ENCODE peak calls at places on chromosomes 1 and 21, in seven cellular contexts. One of them, this sample, is unnamed.

GRCh38 chr1:93607814-93608187 is 73.8 kb downstream of the BCAR3 start:
- DNase-seq in activated naive CD8-positive, alpha-beta T cell treated with anti-CD3 and anti-CD28 coated beads for 36 hours: peak
- DNase-seq in NCI-H2029: no peak
- DNase-seq in CD8-positive, alpha-beta memory T cell: no peak
- DNase-seq in NCI-H1694 treated with DMSO at 0.1 percent for 48 hours: no peak
- DNase-seq in activated naive CD4-positive, alpha-beta T cell treated with anti-CD3 and anti-CD28 coated beads for 36 hours: peak
- DNase-seq in GDM1: no peak
- DNase-seq in this sample: no peak

GRCh38 chr1:19083081-19083480 is 126.6 kb upstream of the IFFO2 start:
- DNase-seq in NCI-H1694 treated with DMSO at 0.1 percent for 48 hours: no peak
- DNase-seq in CD8-positive, alpha-beta memory T cell: no peak
- DNase-seq in NCI-H2029: no peak
- DNase-seq in activated naive CD4-positive, alpha-beta T cell treated with anti-CD3 and anti-CD28 coated beads for 36 hours: no peak
- DNase-seq in activated naive CD8-positive, alpha-beta T cell treated with anti-CD3 and anti-CD28 coated beads for 36 hours: no peak
- DNase-seq in GDM1: no peak
- DNase-seq in this sample: no peak

GRCh38 chr1:56627636-56628039 is 17.5 kb upstream of the PRKAA2 start:
- DNase-seq in GDM1: no peak
- DNase-seq in NCI-H2029: peak
- DNase-seq in CD8-positive, alpha-beta memory T cell: no peak
- DNase-seq in activated naive CD8-positive, alpha-beta T cell treated with anti-CD3 and anti-CD28 coated beads for 36 hours: no peak
- DNase-seq in NCI-H1694 treated with DMSO at 0.1 percent for 48 hours: no peak
- DNase-seq in activated naive CD4-positive, alpha-beta T cell treated with anti-CD3 and anti-CD28 coated beads for 36 hours: no peak
- DNase-seq in this sample: no peak

GRCh38 chr1:182703539-182703938 is 19.2 kb upstream of the RGS8 start:
- DNase-seq in activated naive CD8-positive, alpha-beta T cell treated with anti-CD3 and anti-CD28 coated beads for 36 hours: no peak
- DNase-seq in NCI-H2029: peak
- DNase-seq in NCI-H1694 treated with DMSO at 0.1 percent for 48 hours: peak
- DNase-seq in CD8-positive, alpha-beta memory T cell: no peak
- DNase-seq in GDM1: no peak
- DNase-seq in activated naive CD4-positive, alpha-beta T cell treated with anti-CD3 and anti-CD28 coated beads for 36 hours: no peak
- DNase-seq in this sample: no peak

GRCh38 chr21:26448751-26449150 is 124.3 kb downstream of the CYYR1 start:
- DNase-seq in NCI-H2029: no peak
- DNase-seq in activated naive CD8-positive, alpha-beta T cell treated with anti-CD3 and anti-CD28 coated beads for 36 hours: no peak
- DNase-seq in activated naive CD4-positive, alpha-beta T cell treated with anti-CD3 and anti-CD28 coated beads for 36 hours: no peak
- DNase-seq in GDM1: no peak
- DNase-seq in NCI-H1694 treated with DMSO at 0.1 percent for 48 hours: no peak
- DNase-seq in CD8-positive, alpha-beta memory T cell: no peak
- DNase-seq in this sample: no peak

GRCh38 chr1:7255303-7256058 is 470.2 kb downstream of the CAMTA1 start:
- DNase-seq in activated naive CD8-positive, alpha-beta T cell treated with anti-CD3 and anti-CD28 coated beads for 36 hours: no peak
- DNase-seq in CD8-positive, alpha-beta memory T cell: no peak
- DNase-seq in NCI-H2029: no peak
- DNase-seq in NCI-H1694 treated with DMSO at 0.1 percent for 48 hours: no peak
- DNase-seq in activated naive CD4-positive, alpha-beta T cell treated with anti-CD3 and anti-CD28 coated beads for 36 hours: no peak
- DNase-seq in GDM1: no peak
- DNase-seq in this sample: no peak

GRCh38 chr1:84298336-84298687 is 3.2 kb upstream of the SAMD13 start:
- DNase-seq in CD8-positive, alpha-beta memory T cell: peak
- DNase-seq in activated naive CD4-positive, alpha-beta T cell treated with anti-CD3 and anti-CD28 coated beads for 36 hours: peak
- DNase-seq in GDM1: peak
- DNase-seq in NCI-H1694 treated with DMSO at 0.1 percent for 48 hours: peak
- DNase-seq in NCI-H2029: peak
- DNase-seq in activated naive CD8-positive, alpha-beta T cell treated with anti-CD3 and anti-CD28 coated beads for 36 hours: peak
- DNase-seq in this sample: no peak

GRCh38 chr1:50110656-50111055 is 1.9 kb downstream of the ELAVL4 start:
- DNase-seq in NCI-H2029: peak
- DNase-seq in NCI-H1694 treated with DMSO at 0.1 percent for 48 hours: peak
- DNase-seq in activated naive CD8-positive, alpha-beta T cell treated with anti-CD3 and anti-CD28 coated beads for 36 hours: no peak
- DNase-seq in activated naive CD4-positive, alpha-beta T cell treated with anti-CD3 and anti-CD28 coated beads for 36 hours: no peak
- DNase-seq in CD8-positive, alpha-beta memory T cell: no peak
- DNase-seq in GDM1: no peak
- DNase-seq in this sample: peak

GRCh38 chr1:206012086-206012859 is 9.1 kb upstream of the RAB7B start:
- DNase-seq in activated naive CD4-positive, alpha-beta T cell treated with anti-CD3 and anti-CD28 coated beads for 36 hours: peak
- DNase-seq in NCI-H2029: no peak
- DNase-seq in activated naive CD8-positive, alpha-beta T cell treated with anti-CD3 and anti-CD28 coated beads for 36 hours: peak
- DNase-seq in NCI-H1694 treated with DMSO at 0.1 percent for 48 hours: peak
- DNase-seq in CD8-positive, alpha-beta memory T cell: peak
- DNase-seq in GDM1: peak
- DNase-seq in this sample: no peak

GRCh38 chr1:3658231-3658615 is 5.9 kb downstream of the TP73 start:
- DNase-seq in activated naive CD8-positive, alpha-beta T cell treated with anti-CD3 and anti-CD28 coated beads for 36 hours: no peak
- DNase-seq in NCI-H2029: no peak
- DNase-seq in activated naive CD4-positive, alpha-beta T cell treated with anti-CD3 and anti-CD28 coated beads for 36 hours: no peak
- DNase-seq in CD8-positive, alpha-beta memory T cell: no peak
- DNase-seq in GDM1: no peak
- DNase-seq in NCI-H1694 treated with DMSO at 0.1 percent for 48 hours: no peak
- DNase-seq in this sample: no peak

GRCh38 chr1:226656201-226656600 is 82.9 kb downstream of the ITPKB start:
- DNase-seq in activated naive CD8-positive, alpha-beta T cell treated with anti-CD3 and anti-CD28 coated beads for 36 hours: no peak
- DNase-seq in activated naive CD4-positive, alpha-beta T cell treated with anti-CD3 and anti-CD28 coated beads for 36 hours: no peak
- DNase-seq in CD8-positive, alpha-beta memory T cell: no peak
- DNase-seq in GDM1: no peak
- DNase-seq in NCI-H2029: no peak
- DNase-seq in NCI-H1694 treated with DMSO at 0.1 percent for 48 hours: no peak
- DNase-seq in this sample: no peak

GRCh38 chr1:206495493-206496046 is 11.8 kb upstream of the RASSF5 start:
- DNase-seq in NCI-H2029: no peak
- DNase-seq in CD8-positive, alpha-beta memory T cell: no peak
- DNase-seq in activated naive CD4-positive, alpha-beta T cell treated with anti-CD3 and anti-CD28 coated beads for 36 hours: no peak
- DNase-seq in activated naive CD8-positive, alpha-beta T cell treated with anti-CD3 and anti-CD28 coated beads for 36 hours: no peak
- DNase-seq in GDM1: no peak
- DNase-seq in NCI-H1694 treated with DMSO at 0.1 percent for 48 hours: no peak
- DNase-seq in this sample: no peak

GRCh38 chr1:150576794-150577556 is 2.4 kb downstream of the MCL1 start:
- DNase-seq in activated naive CD4-positive, alpha-beta T cell treated with anti-CD3 and anti-CD28 coated beads for 36 hours: no peak
- DNase-seq in activated naive CD8-positive, alpha-beta T cell treated with anti-CD3 and anti-CD28 coated beads for 36 hours: no peak
- DNase-seq in NCI-H1694 treated with DMSO at 0.1 percent for 48 hours: no peak
- DNase-seq in GDM1: no peak
- DNase-seq in CD8-positive, alpha-beta memory T cell: no peak
- DNase-seq in NCI-H2029: no peak
- DNase-seq in this sample: no peak

GRCh38 chr1:109969430-109969829 is 15.1 kb upstream of the AHCYL1 start:
- DNase-seq in NCI-H1694 treated with DMSO at 0.1 percent for 48 hours: no peak
- DNase-seq in GDM1: no peak
- DNase-seq in CD8-positive, alpha-beta memory T cell: no peak
- DNase-seq in NCI-H2029: no peak
- DNase-seq in activated naive CD4-positive, alpha-beta T cell treated with anti-CD3 and anti-CD28 coated beads for 36 hours: no peak
- DNase-seq in activated naive CD8-positive, alpha-beta T cell treated with anti-CD3 and anti-CD28 coated beads for 36 hours: no peak
- DNase-seq in this sample: no peak

GRCh38 chr1:91596474-91596873 is 95.8 kb downstream of the CDC7 start:
- DNase-seq in GDM1: no peak
- DNase-seq in NCI-H2029: no peak
- DNase-seq in NCI-H1694 treated with DMSO at 0.1 percent for 48 hours: no peak
- DNase-seq in CD8-positive, alpha-beta memory T cell: no peak
- DNase-seq in activated naive CD4-positive, alpha-beta T cell treated with anti-CD3 and anti-CD28 coated beads for 36 hours: no peak
- DNase-seq in activated naive CD8-positive, alpha-beta T cell treated with anti-CD3 and anti-CD28 coated beads for 36 hours: no peak
- DNase-seq in this sample: no peak

GRCh38 chr1:241113557-241113956 is 243.4 kb downstream of the RGS7 start:
- DNase-seq in GDM1: no peak
- DNase-seq in activated naive CD8-positive, alpha-beta T cell treated with anti-CD3 and anti-CD28 coated beads for 36 hours: no peak
- DNase-seq in CD8-positive, alpha-beta memory T cell: no peak
- DNase-seq in NCI-H1694 treated with DMSO at 0.1 percent for 48 hours: no peak
- DNase-seq in NCI-H2029: no peak
- DNase-seq in activated naive CD4-positive, alpha-beta T cell treated with anti-CD3 and anti-CD28 coated beads for 36 hours: no peak
- DNase-seq in this sample: no peak

GRCh38 chr1:16020325-16020724 is 1.5 kb upstream of the CLCNKA start:
- DNase-seq in NCI-H1694 treated with DMSO at 0.1 percent for 48 hours: no peak
- DNase-seq in activated naive CD8-positive, alpha-beta T cell treated with anti-CD3 and anti-CD28 coated beads for 36 hours: no peak
- DNase-seq in NCI-H2029: no peak
- DNase-seq in GDM1: no peak
- DNase-seq in activated naive CD4-positive, alpha-beta T cell treated with anti-CD3 and anti-CD28 coated beads for 36 hours: no peak
- DNase-seq in CD8-positive, alpha-beta memory T cell: no peak
- DNase-seq in this sample: no peak

GRCh38 chr1:1118893-1119220 is 3.0 kb upstream of the C1orf159 start:
- DNase-seq in CD8-positive, alpha-beta memory T cell: no peak
- DNase-seq in NCI-H1694 treated with DMSO at 0.1 percent for 48 hours: no peak
- DNase-seq in activated naive CD8-positive, alpha-beta T cell treated with anti-CD3 and anti-CD28 coated beads for 36 hours: no peak
- DNase-seq in NCI-H2029: no peak
- DNase-seq in activated naive CD4-positive, alpha-beta T cell treated with anti-CD3 and anti-CD28 coated beads for 36 hours: no peak
- DNase-seq in GDM1: no peak
- DNase-seq in this sample: no peak

GRCh38 chr1:25028910-25029599 is 99.0 kb upstream of the RUNX3 start:
- DNase-seq in NCI-H2029: peak
- DNase-seq in CD8-positive, alpha-beta memory T cell: no peak
- DNase-seq in GDM1: peak
- DNase-seq in activated naive CD8-positive, alpha-beta T cell treated with anti-CD3 and anti-CD28 coated beads for 36 hours: peak
- DNase-seq in activated naive CD4-positive, alpha-beta T cell treated with anti-CD3 and anti-CD28 coated beads for 36 hours: peak
- DNase-seq in NCI-H1694 treated with DMSO at 0.1 percent for 48 hours: no peak
- DNase-seq in this sample: no peak

GRCh38 chr1:87201768-87202167 is 126.9 kb upstream of the LMO4 start:
- DNase-seq in NCI-H1694 treated with DMSO at 0.1 percent for 48 hours: no peak
- DNase-seq in GDM1: no peak
- DNase-seq in activated naive CD4-positive, alpha-beta T cell treated with anti-CD3 and anti-CD28 coated beads for 36 hours: no peak
- DNase-seq in activated naive CD8-positive, alpha-beta T cell treated with anti-CD3 and anti-CD28 coated beads for 36 hours: no peak
- DNase-seq in CD8-positive, alpha-beta memory T cell: no peak
- DNase-seq in NCI-H2029: no peak
- DNase-seq in this sample: no peak

GRCh38 chr21:26835027-26835713 is 10.0 kb downstream of the ADAMTS1 start:
- DNase-seq in NCI-H2029: no peak
- DNase-seq in CD8-positive, alpha-beta memory T cell: no peak
- DNase-seq in activated naive CD8-positive, alpha-beta T cell treated with anti-CD3 and anti-CD28 coated beads for 36 hours: no peak
- DNase-seq in GDM1: no peak
- DNase-seq in activated naive CD4-positive, alpha-beta T cell treated with anti-CD3 and anti-CD28 coated beads for 36 hours: no peak
- DNase-seq in NCI-H1694 treated with DMSO at 0.1 percent for 48 hours: no peak
- DNase-seq in this sample: no peak

GRCh38 chr1:155976062-155976912 is 2.1 kb downstream of the ARHGEF2 start:
- DNase-seq in activated naive CD8-positive, alpha-beta T cell treated with anti-CD3 and anti-CD28 coated beads for 36 hours: peak
- DNase-seq in GDM1: peak
- DNase-seq in NCI-H1694 treated with DMSO at 0.1 percent for 48 hours: peak
- DNase-seq in activated naive CD4-positive, alpha-beta T cell treated with anti-CD3 and anti-CD28 coated beads for 36 hours: peak
- DNase-seq in NCI-H2029: peak
- DNase-seq in CD8-positive, alpha-beta memory T cell: peak
- DNase-seq in this sample: peak

GRCh38 chr1:206082831-206083695 is 30.1 kb downstream of the RHEX start:
- DNase-seq in NCI-H1694 treated with DMSO at 0.1 percent for 48 hours: no peak
- DNase-seq in activated naive CD8-positive, alpha-beta T cell treated with anti-CD3 and anti-CD28 coated beads for 36 hours: no peak
- DNase-seq in CD8-positive, alpha-beta memory T cell: no peak
- DNase-seq in GDM1: no peak
- DNase-seq in NCI-H2029: no peak
- DNase-seq in activated naive CD4-positive, alpha-beta T cell treated with anti-CD3 and anti-CD28 coated beads for 36 hours: no peak
- DNase-seq in this sample: no peak

GRCh38 chr1:211625040-211625439 is 46.1 kb upstream of the SLC30A1 start:
- DNase-seq in NCI-H1694 treated with DMSO at 0.1 percent for 48 hours: peak
- DNase-seq in NCI-H2029: no peak
- DNase-seq in CD8-positive, alpha-beta memory T cell: peak
- DNase-seq in activated naive CD8-positive, alpha-beta T cell treated with anti-CD3 and anti-CD28 coated beads for 36 hours: no peak
- DNase-seq in GDM1: peak
- DNase-seq in activated naive CD4-positive, alpha-beta T cell treated with anti-CD3 and anti-CD28 coated beads for 36 hours: peak
- DNase-seq in this sample: no peak

GRCh38 chr1:210394281-210394798 is 65.6 kb downstream of the HHAT start:
- DNase-seq in GDM1: no peak
- DNase-seq in activated naive CD8-positive, alpha-beta T cell treated with anti-CD3 and anti-CD28 coated beads for 36 hours: peak
- DNase-seq in activated naive CD4-positive, alpha-beta T cell treated with anti-CD3 and anti-CD28 coated beads for 36 hours: peak
- DNase-seq in NCI-H1694 treated with DMSO at 0.1 percent for 48 hours: no peak
- DNase-seq in NCI-H2029: no peak
- DNase-seq in CD8-positive, alpha-beta memory T cell: no peak
- DNase-seq in this sample: no peak

GRCh38 chr1:174273190-174273589 is 113.9 kb downstream of the RABGAP1L start:
- DNase-seq in CD8-positive, alpha-beta memory T cell: no peak
- DNase-seq in GDM1: no peak
- DNase-seq in activated naive CD4-positive, alpha-beta T cell treated with anti-CD3 and anti-CD28 coated beads for 36 hours: no peak
- DNase-seq in activated naive CD8-positive, alpha-beta T cell treated with anti-CD3 and anti-CD28 coated beads for 36 hours: no peak
- DNase-seq in NCI-H1694 treated with DMSO at 0.1 percent for 48 hours: no peak
- DNase-seq in NCI-H2029: no peak
- DNase-seq in this sample: no peak

GRCh38 chr1:31509124-31510072 is 66.9 kb upstream of the TINAGL1 start:
- DNase-seq in NCI-H1694 treated with DMSO at 0.1 percent for 48 hours: no peak
- DNase-seq in activated naive CD8-positive, alpha-beta T cell treated with anti-CD3 and anti-CD28 coated beads for 36 hours: no peak
- DNase-seq in activated naive CD4-positive, alpha-beta T cell treated with anti-CD3 and anti-CD28 coated beads for 36 hours: peak
- DNase-seq in NCI-H2029: no peak
- DNase-seq in GDM1: no peak
- DNase-seq in CD8-positive, alpha-beta memory T cell: no peak
- DNase-seq in this sample: no peak

GRCh38 chr1:1332774-1333480 is 1.8 kb downstream of the TAS1R3 start:
- DNase-seq in NCI-H1694 treated with DMSO at 0.1 percent for 48 hours: no peak
- DNase-seq in GDM1: no peak
- DNase-seq in activated naive CD8-positive, alpha-beta T cell treated with anti-CD3 and anti-CD28 coated beads for 36 hours: no peak
- DNase-seq in CD8-positive, alpha-beta memory T cell: no peak
- DNase-seq in NCI-H2029: peak
- DNase-seq in activated naive CD4-positive, alpha-beta T cell treated with anti-CD3 and anti-CD28 coated beads for 36 hours: no peak
- DNase-seq in this sample: no peak

GRCh38 chr1:27527223-27527856 is 37.4 kb upstream of the WASF2 start:
- DNase-seq in NCI-H1694 treated with DMSO at 0.1 percent for 48 hours: peak
- DNase-seq in CD8-positive, alpha-beta memory T cell: peak
- DNase-seq in activated naive CD8-positive, alpha-beta T cell treated with anti-CD3 and anti-CD28 coated beads for 36 hours: peak
- DNase-seq in activated naive CD4-positive, alpha-beta T cell treated with anti-CD3 and anti-CD28 coated beads for 36 hours: peak
- DNase-seq in NCI-H2029: peak
- DNase-seq in GDM1: no peak
- DNase-seq in this sample: peak

GRCh38 chr1:224644553-224645154 is 28.5 kb downstream of the CNIH3 start:
- DNase-seq in NCI-H2029: no peak
- DNase-seq in activated naive CD8-positive, alpha-beta T cell treated with anti-CD3 and anti-CD28 coated beads for 36 hours: peak
- DNase-seq in NCI-H1694 treated with DMSO at 0.1 percent for 48 hours: peak
- DNase-seq in GDM1: peak
- DNase-seq in CD8-positive, alpha-beta memory T cell: peak
- DNase-seq in activated naive CD4-positive, alpha-beta T cell treated with anti-CD3 and anti-CD28 coated beads for 36 hours: peak
- DNase-seq in this sample: peak

GRCh38 chr1:233300326-233300725 is 4.8 kb upstream of the PCNX2 start:
- DNase-seq in activated naive CD4-positive, alpha-beta T cell treated with anti-CD3 and anti-CD28 coated beads for 36 hours: no peak
- DNase-seq in activated naive CD8-positive, alpha-beta T cell treated with anti-CD3 and anti-CD28 coated beads for 36 hours: no peak
- DNase-seq in NCI-H1694 treated with DMSO at 0.1 percent for 48 hours: no peak
- DNase-seq in GDM1: no peak
- DNase-seq in CD8-positive, alpha-beta memory T cell: no peak
- DNase-seq in NCI-H2029: no peak
- DNase-seq in this sample: no peak

GRCh38 chr21:45045481-45045880 is 28.9 kb upstream of the ADARB1 start:
- DNase-seq in activated naive CD8-positive, alpha-beta T cell treated with anti-CD3 and anti-CD28 coated beads for 36 hours: no peak
- DNase-seq in NCI-H1694 treated with DMSO at 0.1 percent for 48 hours: no peak
- DNase-seq in CD8-positive, alpha-beta memory T cell: no peak
- DNase-seq in activated naive CD4-positive, alpha-beta T cell treated with anti-CD3 and anti-CD28 coated beads for 36 hours: no peak
- DNase-seq in GDM1: no peak
- DNase-seq in NCI-H2029: no peak
- DNase-seq in this sample: no peak

GRCh38 chr1:26094076-26094669 is 17.5 kb upstream of the PDIK1L start:
- DNase-seq in activated naive CD4-positive, alpha-beta T cell treated with anti-CD3 and anti-CD28 coated beads for 36 hours: no peak
- DNase-seq in CD8-positive, alpha-beta memory T cell: no peak
- DNase-seq in GDM1: no peak
- DNase-seq in activated naive CD8-positive, alpha-beta T cell treated with anti-CD3 and anti-CD28 coated beads for 36 hours: no peak
- DNase-seq in NCI-H2029: no peak
- DNase-seq in NCI-H1694 treated with DMSO at 0.1 percent for 48 hours: no peak
- DNase-seq in this sample: no peak